ENCODE peak calls at places on chromosomes 5 and 9, in six cellular contexts. X is thyroid gland, G is adipocyte, O is psoas muscle, T is GM23248, E is aorta. Y is an unnamed sample. For H3K4me1, the result is how much of the 10 kb centered on the place peaks cover.

GRCh38 chr5:179869101-179869500 is 10.5 kb upstream of the MRNIP start:
- DNase-seq in X (no peak), G (no peak), O (no peak), T (no peak), E (no peak), Y (no peak)

GRCh38 chr9:97364769-97365490 is 47.0 kb upstream of the TDRD7 start:
- DNase-seq in X (no peak), G (no peak), O (no peak), T (no peak), E (no peak), Y (no peak)

GRCh38 chr9:115015018-115015635 is 84.7 kb upstream of the TNFSF8 start:
- DNase-seq in X (peak), G (peak), O (no peak), T (peak), E (no peak), Y (no peak)

GRCh38 chr9:136690104-136690840 is 3.0 kb upstream of the AGPAT2 start:
- DNase-seq in X (peak), G (no peak), O (peak), T (no peak), E (no peak), Y (no peak)

GRCh38 chr5:139063664-139064054 is 134.5 kb downstream of the SIL1 start:
- DNase-seq in X (no peak), G (no peak), O (no peak), T (no peak), E (no peak), Y (no peak)

GRCh38 chr5:89535421-89535820 is 652.4 kb upstream of the MEF2C start:
- DNase-seq in X (no peak), G (peak), O (no peak), T (peak), E (no peak), Y (no peak)

GRCh38 chr5:68875351-68875750 is 218.5 kb upstream of the SLC30A5 start:
- DNase-seq in X (no peak), G (no peak), O (no peak), T (no peak), E (no peak), Y (no peak)

GRCh38 chr9:120441446-120442279 is 138.3 kb downstream of the CDK5RAP2 start:
- DNase-seq in X (no peak), G (peak), O (no peak), T (peak), E (no peak), Y (no peak)

GRCh38 chr5:154479944-154480750 is 2.1 kb upstream of the HAND1 start:
- DNase-seq in X (no peak), G (no peak), O (no peak), T (no peak), E (no peak), Y (no peak)
- H3K4me1 ChIP-seq in X (under half), G (under half), O (under half), T (under half), E (under half), Y (under half)

DNA sequence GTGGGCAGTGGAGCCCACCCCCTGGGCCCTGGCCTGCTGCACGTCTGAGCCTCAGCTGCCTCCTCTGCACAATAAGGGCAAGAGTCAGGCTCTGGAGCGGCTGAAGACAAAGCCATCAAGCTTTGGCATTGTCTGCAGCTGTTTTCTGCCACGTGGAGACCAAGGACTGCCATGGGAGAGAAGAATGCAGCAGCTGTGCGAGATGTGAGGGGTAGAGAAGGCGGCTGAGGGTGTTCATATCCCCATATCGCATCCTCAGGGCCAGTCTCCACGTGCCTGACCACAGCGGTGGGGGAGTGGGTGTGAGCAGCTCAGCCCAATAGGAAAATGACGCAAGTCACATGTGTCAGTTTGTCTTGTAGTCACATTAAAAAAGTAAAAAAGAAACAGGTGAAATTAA is 6.8 kb downstream of the C1QTNF2 start:
- DNase-seq in X (no peak), G (peak), O (no peak), T (peak), E (no peak), Y (no peak)
- H3K4me1 ChIP-seq in X (under half), G (under half), O (under half), T (under half), E (under half), Y (under half)

DNA sequence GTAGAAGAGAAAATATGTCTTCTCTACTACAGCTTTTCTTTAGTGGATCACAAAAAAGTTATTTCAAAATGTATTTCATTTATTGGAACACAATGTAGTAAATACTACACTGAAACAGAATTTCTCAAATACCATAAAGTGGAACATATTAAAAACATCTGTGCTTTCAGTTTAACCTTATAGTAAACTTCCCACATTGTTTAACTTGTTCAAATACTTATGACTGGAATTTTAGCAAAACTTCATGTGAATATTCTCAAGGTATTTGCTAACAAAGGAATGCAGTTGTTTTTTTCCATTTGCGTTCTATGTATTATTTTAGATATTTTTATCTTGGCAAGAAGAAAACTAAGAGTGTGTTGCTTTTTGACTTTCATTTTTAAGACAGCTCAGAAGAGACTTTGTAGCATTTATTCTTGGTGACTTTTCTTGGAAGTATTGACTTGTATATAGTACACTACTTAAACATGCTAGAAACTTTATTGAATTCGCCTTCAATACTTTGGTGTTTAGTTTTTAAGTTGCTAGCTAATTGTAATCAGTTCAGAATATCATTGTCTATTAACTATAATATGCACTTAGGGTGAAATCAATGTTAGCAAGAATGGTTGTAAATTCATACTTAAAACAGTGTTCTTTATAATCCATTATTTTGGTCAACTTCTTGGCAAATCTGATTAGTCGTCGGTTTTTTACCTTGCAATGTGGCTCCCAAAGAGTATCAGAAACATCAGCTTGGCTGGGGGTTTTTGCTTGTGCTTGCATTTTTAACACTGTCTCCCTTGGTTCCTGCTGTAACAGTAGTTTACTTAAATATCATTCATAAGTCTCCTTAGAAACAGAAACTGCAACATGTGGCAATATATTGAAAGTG is 5.0 kb upstream of the RHOBTB3 start:
- DNase-seq in X (no peak), G (peak), O (no peak), T (peak), E (no peak), Y (no peak)
- H3K4me1 ChIP-seq in X (under half), G (half or more), O (under half), T (half or more), E (under half), Y (under half)

GRCh38 chr9:70588381-70588780 is 173.9 kb upstream of the KLF9 start:
- DNase-seq in X (no peak), G (no peak), O (no peak), T (no peak), E (no peak), Y (no peak)

GRCh38 chr9:70587143-70587710 is 172.8 kb upstream of the KLF9 start:
- DNase-seq in X (peak), G (peak), O (no peak), T (peak), E (no peak), Y (peak)

GRCh38 chr9:70590264-70590646 is 175.8 kb upstream of the KLF9 start:
- DNase-seq in X (no peak), G (peak), O (no peak), T (peak), E (no peak), Y (no peak)

GRCh38 chr9:70589571-70590263 is 175.3 kb upstream of the KLF9 start:
- DNase-seq in X (no peak), G (peak), O (peak), T (peak), E (no peak), Y (peak)

GRCh38 chr9:70588999-70589398 is 174.5 kb upstream of the KLF9 start:
- DNase-seq in X (no peak), G (no peak), O (no peak), T (no peak), E (no peak), Y (no peak)
- H3K4me1 ChIP-seq in X (under half), G (half or more), O (under half), T (half or more), E (under half), Y (under half)